ENCODE peak calls at places on chromosome 12, in six cellular contexts. V is endothelial cell of umbilical vein, M is Panc1, N is SK-N-SH, I is HCT116, X is sigmoid colon. G is an unnamed sample.

GRCh38 chr12:52692253-52692652 is 11.1 kb downstream of the KRT77 start:
- DNase-seq in M (no peak), I (no peak), V (no peak), X (no peak), N (peak; percentile 34), G (no peak)

GRCh38 chr12:129964300-129964699 is 60.5 kb upstream of the TMEM132D start:
- DNase-seq in X (no peak), I (no peak), N (no peak), M (no peak), V (no peak), G (no peak)

GRCh38 chr12:81598205-81598604 is 160.9 kb downstream of the PPFIA2 start:
- DNase-seq in V (no peak), M (no peak), N (peak; percentile 7), X (no peak), I (no peak), G (no peak)

GRCh38 chr12:25052191-25053020 is 103.5 kb upstream of the BCAT1 start:
- DNase-seq in N (no peak), I (no peak), V (no peak), M (no peak), X (no peak), G (no peak)

GRCh38 chr12:64255249-64255648 is 33.2 kb upstream of the KICS2 start:
- DNase-seq in V (no peak), X (no peak), N (no peak), I (no peak), M (no peak), G (no peak)

GRCh38 chr12:58765653-58766554 is 154.4 kb downstream of the LRIG3 start:
- DNase-seq in V (no peak), I (no peak), M (no peak), X (no peak), N (no peak), G (peak; percentile 7)

GRCh38 chr12:124568431-124569374 is 1.3 kb upstream of the NCOR2 start:
- DNase-seq in V (no peak), M (no peak), X (peak; percentile 94), I (no peak), N (peak; percentile 78), G (peak; percentile 46)

GRCh38 chr12:20011200-20011599 is 357.1 kb upstream of the PDE3A start:
- DNase-seq in X (no peak), I (no peak), V (peak; percentile 86), M (no peak), N (no peak), G (peak; percentile 55)

GRCh38 chr12:21911832-21912231 is 29.4 kb downstream of the ABCC9 start:
- DNase-seq in V (no peak), X (no peak), N (no peak), M (no peak), I (no peak), G (no peak)

GRCh38 chr12:1869145-1869544 is 48.8 kb downstream of the LRTM2 start:
- DNase-seq in I (no peak), X (no peak), N (no peak), V (no peak), M (no peak), G (no peak)

GRCh38 chr12:81261508-81262207 is 183.8 kb downstream of the ACSS3 start:
- DNase-seq in X (no peak), M (no peak), N (no peak), V (no peak), I (no peak), G (no peak)

GRCh38 chr12:31215521-31216232 is 110.3 kb downstream of the SINHCAF start:
- DNase-seq in X (peak; percentile 48), I (no peak), V (no peak), N (no peak), M (no peak), G (no peak)

GRCh38 chr12:132522586-132523380 is 32.8 kb downstream of the FBRSL1 start:
- DNase-seq in X (no peak), V (no peak), I (no peak), N (no peak), M (no peak), G (no peak)

GRCh38 chr12:95002754-95003153 is 743 bp downstream of the NDUFA12 start:
- DNase-seq in M (no peak), X (no peak), N (no peak), I (no peak), V (no peak), G (no peak)

GRCh38 chr12:40253936-40254335 is 29.1 kb downstream of the LRRK2 start:
- DNase-seq in X (no peak), M (no peak), V (no peak), I (no peak), N (no peak), G (no peak)

GRCh38 chr12:64544371-64544770 is 65.9 kb upstream of the RASSF3 start:
- DNase-seq in N (no peak), X (no peak), V (no peak), I (no peak), M (no peak), G (no peak)

GRCh38 chr12:12839886-12840285 is 26.7 kb downstream of the DDX47 start:
- DNase-seq in N (no peak), I (peak; percentile 90), X (no peak), V (peak; percentile 95), M (peak; percentile 65), G (no peak)

GRCh38 chr12:69555461-69555860 is 29.8 kb upstream of the CCT2 start:
- DNase-seq in N (no peak), V (no peak), X (no peak), M (no peak), I (no peak), G (no peak)

GRCh38 chr12:27771470-27772327 is 8.3 kb upstream of the KLHL42 start:
- DNase-seq in X (no peak), I (no peak), V (no peak), N (no peak), M (no peak), G (no peak)

GRCh38 chr12:124914392-124915248 is at the start of gene UBC:
- DNase-seq in N (peak; percentile 93), V (peak; percentile 88), X (peak; percentile 98), M (no peak), I (peak; percentile 87), G (peak; percentile 92)

GRCh38 chr12:127254420-127254955 is 1012.5 kb upstream of the TMEM132C start:
- DNase-seq in X (no peak), V (no peak), I (no peak), N (no peak), M (no peak), G (no peak)

GRCh38 chr12:123712780-123713319 is 697 bp downstream of the ATP6V0A2 start:
- DNase-seq in X (no peak), N (no peak), I (no peak), M (no peak), V (no peak), G (no peak)

GRCh38 chr12:79661629-79662028 is 29.1 kb downstream of the PAWR start:
- DNase-seq in V (no peak), X (no peak), N (no peak), I (no peak), M (no peak), G (no peak)

GRCh38 chr12:28278960-28279359 is 88.7 kb downstream of the CCDC91 start:
- DNase-seq in N (no peak), I (no peak), M (no peak), V (no peak), X (no peak), G (no peak)

GRCh38 chr12:46664771-46665287 is 161.0 kb downstream of the SLC38A4 start:
- DNase-seq in M (peak; percentile 92), N (no peak), V (peak; percentile 91), I (peak; percentile 72), X (no peak), G (peak; percentile 24)

GRCh38 chr12:54047964-54048303 is 5.7 kb upstream of the HOXC4 start:
- DNase-seq in N (no peak), M (no peak), I (no peak), X (no peak), V (no peak), G (no peak)

GRCh38 chr12:107027304-107028053 is 40.5 kb upstream of the MTERF2 start:
- DNase-seq in V (peak; percentile 95), N (peak; percentile 52), X (no peak), M (peak; percentile 5), I (peak; percentile 52), G (peak; percentile 49)

GRCh38 chr12:82857911-82858533 is 171.3 kb downstream of the TMTC2 start:
- DNase-seq in I (no peak), X (no peak), N (no peak), M (no peak), V (peak; percentile 85), G (no peak)

GRCh38 chr12:93577222-93577621 is 4.7 kb downstream of the SOCS2 start:
- DNase-seq in V (no peak), I (no peak), X (no peak), M (no peak), N (no peak), G (no peak)

GRCh38 chr12:46531059-46531785 is 158.6 kb upstream of the SLC38A2 start:
- DNase-seq in X (no peak), V (no peak), N (no peak), M (no peak), I (no peak), G (no peak)

GRCh38 chr12:106109168-106109910 is 29.4 kb downstream of the NUAK1 start:
- DNase-seq in I (no peak), N (no peak), V (no peak), M (no peak), X (no peak), G (no peak)

GRCh38 chr12:109738878-109739665 is 25.4 kb downstream of the FAM222A start:
- DNase-seq in M (no peak), I (no peak), X (peak; percentile 48), N (peak; percentile 6), V (no peak), G (no peak)
- H3K4me1 ChIP-seq in M (no peaks in the 10 kb centered on the region), I (no peaks in the 10 kb centered on the region), X (no peaks in the 10 kb centered on the region), N (no peaks in the 10 kb centered on the region), V (peaks cover 8% of the 10 kb centered on the region), G (no peaks in the 10 kb centered on the region)

GRCh38 chr12:65609359-65609771 is 214.9 kb upstream of the HMGA2 start:
- DNase-seq in N (no peak), V (peak; percentile 79), I (peak; percentile 48), X (no peak), M (no peak), G (no peak)
- TF ChIP-seq CTCF in N (peak; percentile 52), V (peak; percentile 8), I (no peak), X (no peak), M (peak; percentile 30), G (no peak)

DNA sequence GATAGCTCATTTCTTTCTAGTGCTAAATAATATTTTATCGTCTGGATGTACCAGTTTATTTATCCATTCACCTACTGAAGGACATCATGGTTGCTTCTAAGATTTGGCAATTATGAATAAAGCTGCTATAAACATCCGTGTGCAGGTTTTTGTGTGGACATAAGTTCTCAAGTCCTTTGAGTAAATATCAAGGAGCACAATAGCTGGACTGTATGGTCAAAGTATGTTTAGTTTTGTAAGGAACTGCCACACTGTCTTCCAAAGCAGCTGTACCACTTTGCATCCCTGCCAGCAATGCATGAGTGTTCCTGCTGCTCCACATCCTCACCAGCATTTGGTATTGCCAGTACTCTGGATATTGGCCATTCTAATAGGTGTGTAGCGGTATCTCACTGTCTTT is 447.4 kb downstream of the MED13L start:
- DNase-seq in M (no peak), X (no peak), N (no peak), V (no peak), I (no peak), G (peak; percentile 73)
- TF ChIP-seq POLR2AphosphoS5 in M (no peak), X (no peak), N (no peak), V (no peak), I (no peak), G (peak; percentile 92)

DNA sequence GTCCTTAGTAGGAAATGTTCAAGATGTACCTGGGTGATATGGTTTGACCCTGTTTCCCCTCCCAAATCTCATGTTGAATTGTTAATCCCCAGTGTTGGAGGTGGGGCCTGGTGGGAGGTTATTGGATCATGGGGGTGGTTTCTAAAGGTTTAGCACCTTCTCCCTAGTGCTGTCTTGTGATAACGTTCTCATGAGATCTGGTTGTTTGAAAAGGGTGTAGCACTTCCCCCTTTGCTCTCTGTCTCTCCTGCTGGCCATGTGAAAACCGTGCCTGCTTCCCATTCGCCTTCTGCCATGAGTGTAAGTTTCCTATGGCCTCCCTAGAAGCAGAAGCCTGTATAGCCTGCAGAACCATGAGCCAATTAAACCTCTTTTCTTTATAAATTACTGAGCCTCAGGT is 353.0 kb upstream of the SFSWAP start:
- DNase-seq in N (no peak), X (no peak), I (no peak), V (no peak), M (no peak), G (no peak)
- H3K4me1 ChIP-seq in N (no peaks in the 10 kb centered on the region), X (no peaks in the 10 kb centered on the region), I (no peaks in the 10 kb centered on the region), V (no peaks in the 10 kb centered on the region), M (no peaks in the 10 kb centered on the region), G (no peaks in the 10 kb centered on the region)

G was measured in prostate gland.